ENCODE peak calls at places on chromosomes 6 and 20, in six cellular contexts. D is spleen, O is ovary, J is A549, A is transverse colon, F is body of pancreas. V is an unnamed sample.

GRCh38 chr20:328596-329324 is 3.4 kb downstream of the SOX12 start:
- DNase-seq in D (no peak), O (no peak), J (no peak), A (no peak), F (peak), V (no peak)

GRCh38 chr20:19275630-19276071 is 63.2 kb downstream of the SLC24A3 start:
- DNase-seq in D (no peak), O (peak), J (no peak), A (peak), F (peak), V (no peak)

GRCh38 chr6:51511081-51511480 is 576.3 kb downstream of the PKHD1 start:
- DNase-seq in D (no peak), O (no peak), J (no peak), A (no peak), F (no peak), V (no peak)

GRCh38 chr6:37182736-37183590 is 13.0 kb downstream of the PIM1 start:
- DNase-seq in D (peak), O (no peak), J (no peak), A (peak), F (peak), V (no peak)

GRCh38 chr6:167827588-167828324 is 1.0 kb downstream of the AFDN start:
- DNase-seq in D (peak), O (peak), J (peak), A (peak), F (peak), V (peak)

GRCh38 chr20:9185511-9185910 is 116.6 kb downstream of the PLCB4 start:
- DNase-seq in D (no peak), O (no peak), J (peak), A (no peak), F (no peak), V (no peak)

GRCh38 chr6:91697010-91697694 is 1110.3 kb upstream of the MAP3K7 start:
- DNase-seq in D (no peak), O (no peak), J (no peak), A (no peak), F (no peak), V (no peak)

GRCh38 chr20:47688385-47689381 is 96.6 kb downstream of the SULF2 start:
- DNase-seq in D (no peak), O (no peak), J (no peak), A (no peak), F (no peak), V (no peak)

GRCh38 chr6:20370801-20371200 is 30.9 kb upstream of the E2F3 start:
- DNase-seq in D (no peak), O (no peak), J (no peak), A (no peak), F (no peak), V (no peak)

GRCh38 chr6:169789146-169789943 is 37.9 kb downstream of the ERMARD start:
- DNase-seq in D (no peak), O (no peak), J (no peak), A (no peak), F (no peak), V (no peak)

GRCh38 chr20:48789781-48790544 is 37.8 kb downstream of the PREX1 start:
- DNase-seq in D (no peak), O (no peak), J (no peak), A (no peak), F (no peak), V (no peak)

GRCh38 chr20:57225830-57226229 is 40.6 kb downstream of the BMP7 start:
- DNase-seq in D (no peak), O (no peak), J (no peak), A (no peak), F (no peak), V (no peak)

GRCh38 chr6:135054238-135054574 is 416 bp downstream of the HBS1L start:
- DNase-seq in D (no peak), O (no peak), J (peak), A (no peak), F (no peak), V (peak)

GRCh38 chr6:109515781-109516409 is 32.9 kb upstream of the ZBTB24 start:
- DNase-seq in D (no peak), O (no peak), J (no peak), A (no peak), F (no peak), V (no peak)

GRCh38 chr6:138278326-138278725 is 60.0 kb upstream of the PBOV1 start:
- DNase-seq in D (no peak), O (no peak), J (peak), A (no peak), F (peak), V (no peak)

GRCh38 chr6:26452631-26453030 is 5.1 kb upstream of the BTN2A1 start:
- DNase-seq in D (no peak), O (no peak), J (no peak), A (no peak), F (no peak), V (no peak)

GRCh38 chr6:75266716-75267291 is 17.8 kb downstream of the TMEM30A start:
- DNase-seq in D (no peak), O (no peak), J (peak), A (no peak), F (no peak), V (no peak)

GRCh38 chr20:63750807-63751470 is 11.4 kb downstream of the SLC2A4RG start:
- DNase-seq in D (peak), O (no peak), J (no peak), A (no peak), F (no peak), V (no peak)

GRCh38 chr6:67629268-67629667 is 1005.8 kb upstream of the ADGRB3 start:
- DNase-seq in D (no peak), O (no peak), J (no peak), A (no peak), F (no peak), V (no peak)

GRCh38 chr6:52221302-52221701 is 23.0 kb downstream of the IL17F start:
- DNase-seq in D (no peak), O (no peak), J (no peak), A (no peak), F (no peak), V (no peak)

GRCh38 chr6:40678941-40679340 is 91.8 kb upstream of the LRFN2 start:
- DNase-seq in D (no peak), O (no peak), J (no peak), A (no peak), F (no peak), V (no peak)

GRCh38 chr20:1528811-1529210 is 28.7 kb downstream of the SIRPD start:
- DNase-seq in D (no peak), O (no peak), J (no peak), A (no peak), F (no peak), V (no peak)

GRCh38 chr6:93341900-93342613 is 77.3 kb downstream of the EPHA7 start:
- DNase-seq in D (no peak), O (no peak), J (no peak), A (no peak), F (no peak), V (no peak)

GRCh38 chr6:87436435-87436834 is 28.7 kb downstream of the CFAP206 start:
- DNase-seq in D (no peak), O (peak), J (peak), A (peak), F (peak), V (peak)

GRCh38 chr6:113854531-113855499 is 2.3 kb upstream of the MARCKS start:
- DNase-seq in D (peak), O (peak), J (peak), A (peak), F (peak), V (no peak)

GRCh38 chr20:59560588-59561227 is 43.6 kb upstream of the PHACTR3 start:
- DNase-seq in D (no peak), O (no peak), J (peak), A (no peak), F (no peak), V (no peak)

DNA sequence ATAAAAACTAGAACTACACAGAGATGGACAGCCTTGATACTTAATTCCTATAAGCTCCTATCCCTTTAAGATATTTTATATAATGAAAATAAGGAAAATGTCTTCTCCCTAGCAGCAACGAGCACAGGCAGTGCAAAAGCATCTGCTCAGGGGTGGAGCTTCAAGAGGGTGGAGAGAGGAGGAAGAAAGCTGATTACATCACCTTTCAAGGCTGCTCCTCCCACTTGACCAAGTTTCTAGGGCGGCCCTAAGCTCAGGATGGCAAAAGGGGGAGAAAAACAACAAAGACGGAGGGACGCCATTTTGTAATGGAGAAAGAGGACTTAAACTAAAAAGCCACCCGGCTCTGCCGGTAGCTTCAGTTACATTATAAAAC is 2.2 kb downstream of the PPP1R10 start:
- DNase-seq in D (peak), O (peak), J (peak), A (peak), F (peak), V (peak)
- TF ChIP-seq POLR2A in D (no peak), O (peak), J (peak), A (peak), F (peak), V (no peak)

DNA sequence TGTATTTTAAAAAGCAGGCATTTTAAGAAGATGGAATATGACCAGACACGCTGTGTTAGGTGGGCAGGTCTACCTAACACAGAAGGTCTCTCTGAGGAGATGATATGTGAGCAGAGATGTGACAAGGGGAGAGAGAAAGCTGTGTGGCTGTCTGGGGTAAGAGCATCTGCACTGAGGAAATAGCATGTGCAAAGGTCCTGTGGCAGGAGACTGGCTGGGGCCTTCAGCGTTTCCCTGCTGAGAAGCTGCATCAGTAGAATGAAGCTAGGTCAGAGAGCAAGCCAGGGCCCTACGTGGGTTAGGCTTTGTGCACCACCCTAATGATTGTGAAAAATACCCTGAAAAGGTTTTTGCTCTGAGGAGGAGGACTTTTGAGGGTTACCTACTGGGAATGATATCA is 87.0 kb downstream of the TXNDC5 start:
- DNase-seq in D (no peak), O (no peak), J (no peak), A (no peak), F (no peak), V (no peak)
- TF ChIP-seq POLR2A in D (no peak), O (no peak), J (no peak), A (no peak), F (no peak), V (no peak)

GRCh38 chr6:15247750-15248450 is 2.0 kb downstream of the JARID2 start:
- DNase-seq in D (peak), O (peak), J (peak), A (peak), F (peak), V (peak)
- TF ChIP-seq POLR2A in D (no peak), O (peak), J (peak), A (peak), F (no peak), V (peak)

DNA sequence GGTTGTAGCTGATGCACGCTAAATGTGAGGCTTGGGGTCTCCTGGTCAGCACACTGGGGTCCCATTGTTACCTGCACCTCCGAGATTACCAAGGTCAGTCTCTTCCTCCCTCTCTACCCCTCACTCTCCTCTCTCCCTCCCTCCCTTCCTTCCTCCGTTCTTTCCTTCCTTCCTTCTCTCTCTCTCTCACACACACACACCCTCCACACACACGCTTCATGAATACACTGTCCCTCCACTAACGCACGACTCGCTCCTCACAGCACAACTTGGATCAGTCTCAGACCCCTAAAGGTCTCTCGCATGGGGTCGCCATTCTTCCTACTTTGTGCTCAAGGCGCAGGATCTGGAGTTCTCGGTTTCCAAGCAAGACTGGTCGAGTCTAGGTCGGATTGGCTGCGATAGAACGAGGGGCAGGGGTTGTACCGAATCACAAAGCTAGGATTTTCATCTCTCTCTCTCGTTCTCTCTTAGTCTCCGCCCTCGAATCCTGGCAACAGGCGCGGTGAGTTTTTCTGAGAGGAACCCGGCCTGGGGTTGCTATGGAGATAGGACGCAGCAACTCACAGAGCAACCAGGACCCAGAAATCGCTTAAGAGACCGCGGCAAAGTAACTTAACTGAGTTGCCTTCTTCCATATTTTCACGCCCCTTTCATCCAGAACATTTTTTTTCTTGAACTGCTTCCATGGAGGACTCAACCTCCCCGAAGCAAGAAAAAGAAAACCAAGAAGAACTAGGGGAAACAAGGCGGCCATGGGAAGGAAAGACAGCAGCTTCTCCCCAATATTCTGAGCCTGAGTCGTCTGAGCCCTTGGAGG is at the start of gene RSPH4A:
- DNase-seq in D (peak), O (peak), J (peak), A (peak), F (peak), V (peak)
- TF ChIP-seq POLR2A in D (no peak), O (no peak), J (peak), A (no peak), F (no peak), V (no peak)

DNA sequence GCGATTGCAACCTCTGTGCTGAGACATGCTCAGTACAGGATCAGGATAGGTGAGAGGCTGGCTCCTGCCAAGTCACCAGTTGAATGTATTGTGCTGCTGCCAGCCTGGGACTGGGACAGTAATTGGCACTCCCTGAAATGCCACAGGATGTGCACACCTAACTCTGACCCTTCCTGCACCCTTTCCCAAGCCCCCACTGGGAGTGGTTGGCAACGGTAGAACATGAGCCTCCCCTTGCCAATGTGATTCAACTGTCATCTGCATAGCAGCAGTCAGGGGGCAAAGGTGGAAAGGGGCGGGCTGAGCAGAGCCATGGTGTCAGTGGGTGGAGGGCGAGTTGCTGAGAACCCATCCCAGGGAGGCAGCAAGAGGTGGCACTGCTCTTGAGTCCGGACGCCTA is 15.4 kb downstream of the SPINT3 start:
- DNase-seq in D (no peak), O (no peak), J (no peak), A (peak), F (no peak), V (no peak)
- TF ChIP-seq POLR2A in D (no peak), O (no peak), J (no peak), A (peak), F (no peak), V (no peak)

GRCh38 chr6:82362144-82362543 is 1.5 kb upstream of the TPBG start:
- DNase-seq in D (no peak), O (no peak), J (no peak), A (no peak), F (no peak), V (no peak)

GRCh38 chr6:82364087-82365010 is 732 bp downstream of the TPBG start:
- DNase-seq in D (peak), O (peak), J (peak), A (peak), F (peak), V (peak)

GRCh38 chr6:82363368-82364086 is at the start of gene TPBG:
- DNase-seq in D (peak), O (peak), J (peak), A (peak), F (peak), V (peak)

GRCh38 chr6:82362868-82363267 is 749 bp upstream of the TPBG start:
- DNase-seq in D (no peak), O (no peak), J (no peak), A (no peak), F (no peak), V (no peak)

GRCh38 chr6:82365011-82365751 is 1.6 kb downstream of the TPBG start:
- DNase-seq in D (peak), O (peak), J (peak), A (peak), F (peak), V (peak)
- TF ChIP-seq POLR2A in D (no peak), O (no peak), J (no peak), A (no peak), F (no peak), V (no peak)